ENCODE peak calls at places on chromosomes 12 and 14, in six cellular contexts. One of them, this sample, is unnamed.
A peak's percentile ranks its signal among the peaks of the same experiment; 100 is the strongest.

GRCh38 chr14:92568621-92569479 is 55.3 kb downstream of the RIN3 start:
- DNase-seq in erythroblast: peak; percentile 78
- DNase-seq in NCI-H146: no peak
- DNase-seq in HFF-Myc: no peak
- DNase-seq in cardiac muscle cell: peak; percentile 67
- DNase-seq in Ammon's horn: no peak
- DNase-seq in this sample: no peak

GRCh38 chr12:106084048-106084671 is 54.6 kb downstream of the NUAK1 start:
- DNase-seq in erythroblast: no peak
- DNase-seq in Ammon's horn: peak; percentile 35
- DNase-seq in HFF-Myc: peak; percentile 70
- DNase-seq in cardiac muscle cell: peak; percentile 90
- DNase-seq in NCI-H146: no peak
- DNase-seq in this sample: no peak

GRCh38 chr12:52351196-52352059 is 15.9 kb downstream of the KRT85 start:
- DNase-seq in NCI-H146: no peak
- DNase-seq in Ammon's horn: peak; percentile 74
- DNase-seq in HFF-Myc: no peak
- DNase-seq in erythroblast: no peak
- DNase-seq in cardiac muscle cell: no peak
- DNase-seq in this sample: no peak

GRCh38 chr12:3930216-3930615 is 57.0 kb upstream of the PARP11 start:
- DNase-seq in Ammon's horn: peak; percentile 22
- DNase-seq in cardiac muscle cell: no peak
- DNase-seq in erythroblast: no peak
- DNase-seq in NCI-H146: no peak
- DNase-seq in HFF-Myc: no peak
- DNase-seq in this sample: no peak

GRCh38 chr12:118356809-118357326 is 15.8 kb downstream of the TAOK3 start:
- DNase-seq in cardiac muscle cell: peak; percentile 79
- DNase-seq in NCI-H146: no peak
- DNase-seq in HFF-Myc: no peak
- DNase-seq in erythroblast: peak; percentile 33
- DNase-seq in Ammon's horn: no peak
- DNase-seq in this sample: no peak

GRCh38 chr12:118982308-118982707 is 967 bp downstream of the SRRM4 start:
- DNase-seq in HFF-Myc: no peak
- DNase-seq in erythroblast: no peak
- DNase-seq in Ammon's horn: peak; percentile 34
- DNase-seq in cardiac muscle cell: no peak
- DNase-seq in NCI-H146: no peak
- DNase-seq in this sample: no peak

GRCh38 chr14:75213172-75213571 is 36.8 kb upstream of the TMED10 start:
- DNase-seq in erythroblast: no peak
- DNase-seq in NCI-H146: no peak
- DNase-seq in HFF-Myc: no peak
- DNase-seq in cardiac muscle cell: no peak
- DNase-seq in Ammon's horn: no peak
- DNase-seq in this sample: no peak

GRCh38 chr12:94818970-94819369 is 168.6 kb upstream of the TMCC3 start:
- DNase-seq in NCI-H146: no peak
- DNase-seq in HFF-Myc: no peak
- DNase-seq in cardiac muscle cell: no peak
- DNase-seq in erythroblast: no peak
- DNase-seq in Ammon's horn: no peak
- DNase-seq in this sample: no peak

GRCh38 chr14:21476526-21476924 is 234 bp downstream of the RAB2B start:
- DNase-seq in Ammon's horn: no peak
- DNase-seq in HFF-Myc: no peak
- DNase-seq in cardiac muscle cell: no peak
- DNase-seq in NCI-H146: no peak
- DNase-seq in erythroblast: no peak
- DNase-seq in this sample: no peak

GRCh38 chr14:57979376-57980048 is 113.6 kb upstream of the SLC35F4 start:
- DNase-seq in NCI-H146: no peak
- DNase-seq in Ammon's horn: no peak
- DNase-seq in HFF-Myc: no peak
- DNase-seq in erythroblast: no peak
- DNase-seq in cardiac muscle cell: no peak
- DNase-seq in this sample: no peak

GRCh38 chr14:55799523-55800095 is 219.6 kb downstream of the KTN1 start:
- DNase-seq in erythroblast: peak; percentile 66
- DNase-seq in cardiac muscle cell: no peak
- DNase-seq in Ammon's horn: no peak
- DNase-seq in HFF-Myc: no peak
- DNase-seq in NCI-H146: no peak
- DNase-seq in this sample: no peak

This sample was measured in pulmonary artery endothelial cell.